ENCODE peak calls at places on chromosomes 1 and 21, in four cellular contexts. K, M, B and T are unnamed samples.

GRCh38 chr21:33975548-33976081 is 60.0 kb upstream of the ATP5PO start:
- DNase-seq in K (peak), M (peak), B (peak), T (peak)

GRCh38 chr1:10640079-10640578 is 156.3 kb downstream of the CASZ1 start:
- DNase-seq in K (no peak), M (no peak), B (no peak), T (no peak)

GRCh38 chr1:98556521-98557158 is 104.9 kb upstream of the SNX7 start:
- DNase-seq in K (no peak), M (no peak), B (peak), T (no peak)

GRCh38 chr1:178931843-178932551 is 61.1 kb upstream of the ANGPTL1 start:
- DNase-seq in K (no peak), M (peak), B (no peak), T (no peak)

GRCh38 chr1:67175713-67176112 is 9.5 kb downstream of the IL23R start:
- DNase-seq in K (no peak), M (no peak), B (peak), T (no peak)

GRCh38 chr21:40769231-40769630 is 77.7 kb downstream of the DSCAM start:
- DNase-seq in K (no peak), M (no peak), B (no peak), T (no peak)

GRCh38 chr1:226181996-226182714 is 4.4 kb downstream of the ACBD3 start:
- DNase-seq in K (no peak), M (peak), B (peak), T (no peak)

GRCh38 chr21:31180256-31181088 is 142.2 kb upstream of the KRTAP19-8 start:
- DNase-seq in K (no peak), M (no peak), B (peak), T (peak)

GRCh38 chr1:165928075-165928731 is 100.8 kb downstream of the UCK2 start:
- DNase-seq in K (no peak), M (peak), B (peak), T (no peak)

GRCh38 chr1:110523011-110523410 is 4.0 kb upstream of the KCNA10 start:
- DNase-seq in K (no peak), M (no peak), B (no peak), T (no peak)

GRCh38 chr1:243982451-243983018 is 68.5 kb upstream of the ZBTB18 start:
- DNase-seq in K (no peak), M (no peak), B (no peak), T (no peak)

GRCh38 chr1:82506970-82507369 is 706.2 kb downstream of the ADGRL2 start:
- DNase-seq in K (no peak), M (no peak), B (no peak), T (no peak)

GRCh38 chr1:30242178-30242577 is 481.2 kb downstream of the MATN1 start:
- DNase-seq in K (no peak), M (no peak), B (no peak), T (no peak)

GRCh38 chr1:54012862-54013261 is 5.1 kb downstream of the LDLRAD1 start:
- DNase-seq in K (no peak), M (no peak), B (no peak), T (no peak)

GRCh38 chr1:114756949-114757454 is 782 bp downstream of the CSDE1 start:
- DNase-seq in K (no peak), M (no peak), B (peak), T (no peak)

GRCh38 chr1:245698860-245699259 is 544.1 kb downstream of the KIF26B start:
- DNase-seq in K (no peak), M (no peak), B (no peak), T (no peak)

GRCh38 chr1:217403321-217403720 is 227.6 kb downstream of the GPATCH2 start:
- DNase-seq in K (no peak), M (no peak), B (no peak), T (no peak)

GRCh38 chr21:35991131-35991530 is 69.2 kb downstream of the SETD4 start:
- DNase-seq in K (no peak), M (no peak), B (no peak), T (no peak)
- TF ChIP-seq SPI1 in K (no peak), M (no peak), B (no peak), T (no peak)

GRCh38 chr1:224795591-224795990 is 133.9 kb upstream of the DNAH14 start:
- DNase-seq in K (no peak), M (no peak), B (no peak), T (no peak)
- TF ChIP-seq SPI1 in K (no peak), M (peak), B (no peak), T (no peak)

GRCh38 chr1:81443288-81443687 is 357.4 kb upstream of the ADGRL2 start:
- DNase-seq in K (no peak), M (no peak), B (no peak), T (no peak)

GRCh38 chr1:81449786-81450185 is 350.9 kb upstream of the ADGRL2 start:
- DNase-seq in K (no peak), M (no peak), B (no peak), T (no peak)

DNA sequence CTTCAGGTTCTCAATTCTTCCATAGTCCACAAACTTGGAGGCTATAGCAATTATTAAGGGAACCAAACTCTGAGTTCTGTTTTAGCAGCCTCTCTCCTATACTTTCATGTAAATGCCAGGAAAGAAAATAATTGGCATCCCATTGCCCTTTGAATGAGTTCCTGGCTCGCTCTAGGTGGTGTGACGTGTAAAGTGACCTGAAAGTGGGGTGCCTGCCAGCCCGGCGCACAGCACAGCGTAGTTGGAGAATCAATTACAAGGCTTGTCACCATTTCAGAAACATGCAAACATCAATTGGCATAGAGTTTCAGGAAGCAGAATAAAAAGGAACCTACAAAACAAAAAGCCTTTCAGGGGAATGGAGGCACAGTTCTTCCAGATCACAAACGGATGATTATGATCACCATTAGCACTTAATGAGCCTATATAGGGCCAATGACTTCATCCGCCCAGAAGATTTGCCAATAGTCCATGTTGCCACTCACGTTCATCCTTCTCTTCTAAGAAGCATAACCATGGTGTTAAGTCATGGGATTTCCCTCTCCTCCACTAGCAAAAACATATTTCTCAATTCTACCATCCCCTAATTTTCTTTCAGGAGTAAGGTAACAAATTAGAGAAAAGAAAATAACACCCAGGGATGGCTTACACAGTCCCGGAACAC is 354.6 kb upstream of the ADGRL2 start:
- DNase-seq in K (no peak), M (no peak), B (no peak), T (no peak)
- TF ChIP-seq SPI1 in K (no peak), M (no peak), B (no peak), T (no peak)

GRCh38 chr1:154352581-154353459 is 27.5 kb downstream of the ATP8B2 start:
- DNase-seq in K (no peak), M (no peak), B (peak), T (no peak)
- TF ChIP-seq SPI1 in K (no peak), M (peak), B (peak), T (no peak)

GRCh38 chr1:210262897-210263272 is 30.3 kb downstream of the SERTAD4 start:
- DNase-seq in K (no peak), M (no peak), B (no peak), T (no peak)

GRCh38 chr1:210262167-210262896 is 29.7 kb downstream of the SERTAD4 start:
- DNase-seq in K (no peak), M (no peak), B (no peak), T (no peak)

GRCh38 chr1:210257698-210258395 is 25.3 kb downstream of the SERTAD4 start:
- DNase-seq in K (no peak), M (no peak), B (no peak), T (no peak)

GRCh38 chr1:210260087-210260486 is 27.5 kb downstream of the SERTAD4 start:
- DNase-seq in K (no peak), M (no peak), B (no peak), T (no peak)

DNA sequence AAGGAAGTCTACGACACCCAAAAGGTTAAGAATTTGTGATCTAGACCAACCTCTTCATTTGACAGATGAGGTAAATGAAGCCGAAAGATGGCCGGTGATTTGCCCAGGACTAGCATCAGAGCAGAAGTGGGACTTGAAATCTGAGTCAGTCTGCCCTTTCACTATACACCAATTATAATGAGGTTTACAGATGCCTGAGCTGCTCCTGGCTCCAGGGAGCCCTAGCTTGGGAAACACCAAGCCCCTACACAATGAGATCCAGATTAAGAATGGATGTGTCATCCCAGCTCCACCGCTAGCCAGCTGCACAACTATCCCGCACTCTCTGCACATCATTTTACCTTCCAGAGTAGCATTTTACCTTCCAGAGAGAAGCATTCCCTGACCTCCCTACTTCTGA is 26.9 kb downstream of the SERTAD4 start:
- DNase-seq in K (no peak), M (no peak), B (no peak), T (no peak)
- TF ChIP-seq SPI1 in K (no peak), M (no peak), B (no peak), T (no peak)

GRCh38 chr1:23923592-23924495 is 10.7 kb upstream of the CNR2 start:
- DNase-seq in K (no peak), M (no peak), B (no peak), T (no peak)
- TF ChIP-seq SPI1 in K (no peak), M (no peak), B (no peak), T (no peak)

GRCh38 chr1:74683656-74684055 is 10.1 kb upstream of the ERICH3 start:
- DNase-seq in K (no peak), M (no peak), B (no peak), T (no peak)

GRCh38 chr1:74681001-74681400 is 7.4 kb upstream of the ERICH3 start:
- DNase-seq in K (peak), M (no peak), B (no peak), T (no peak)

GRCh38 chr1:74679811-74680210 is 6.2 kb upstream of the ERICH3 start:
- DNase-seq in K (no peak), M (no peak), B (no peak), T (no peak)

GRCh38 chr1:74684301-74684700 is 10.7 kb upstream of the ERICH3 start:
- DNase-seq in K (no peak), M (no peak), B (no peak), T (no peak)

DNA sequence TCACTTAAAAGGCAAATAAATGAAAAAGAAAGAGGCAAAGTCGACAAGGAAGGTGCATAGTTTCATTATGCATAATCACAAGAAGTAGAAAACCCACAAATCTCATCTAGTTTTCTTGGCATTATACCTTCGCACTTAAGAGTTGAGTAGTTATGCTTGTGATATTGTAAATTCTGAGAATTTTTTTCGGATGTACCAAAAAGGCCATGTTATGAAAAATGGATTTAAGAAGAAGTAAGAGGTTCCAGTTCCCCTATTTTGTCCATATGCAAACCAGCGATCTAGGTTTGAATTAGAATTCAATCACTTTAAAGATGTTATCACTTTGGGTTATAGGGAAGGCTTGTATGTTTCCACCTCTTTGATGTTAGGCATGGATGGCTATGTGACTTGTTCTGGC is 7.9 kb upstream of the ERICH3 start:
- DNase-seq in K (peak), M (no peak), B (no peak), T (peak)
- TF ChIP-seq SPI1 in K (peak), M (no peak), B (no peak), T (peak)

GRCh38 chr1:156747737-156748669 is 3.5 kb downstream of the HDGF start:
- DNase-seq in K (no peak), M (no peak), B (no peak), T (no peak)

GRCh38 chr1:156746716-156747631 is 4.5 kb downstream of the HDGF start:
- DNase-seq in K (no peak), M (peak), B (peak), T (peak)

GRCh38 chr1:156750191-156750931 is 1.1 kb downstream of the HDGF start:
- DNase-seq in K (no peak), M (peak), B (peak), T (no peak)

GRCh38 chr1:156749429-156750118 is 1.9 kb downstream of the HDGF start:
- DNase-seq in K (no peak), M (peak), B (peak), T (no peak)

GRCh38 chr1:156748670-156749428 is 2.6 kb downstream of the HDGF start:
- DNase-seq in K (no peak), M (peak), B (peak), T (no peak)
- TF ChIP-seq SPI1 in K (no peak), M (peak), B (no peak), T (peak)

DNA sequence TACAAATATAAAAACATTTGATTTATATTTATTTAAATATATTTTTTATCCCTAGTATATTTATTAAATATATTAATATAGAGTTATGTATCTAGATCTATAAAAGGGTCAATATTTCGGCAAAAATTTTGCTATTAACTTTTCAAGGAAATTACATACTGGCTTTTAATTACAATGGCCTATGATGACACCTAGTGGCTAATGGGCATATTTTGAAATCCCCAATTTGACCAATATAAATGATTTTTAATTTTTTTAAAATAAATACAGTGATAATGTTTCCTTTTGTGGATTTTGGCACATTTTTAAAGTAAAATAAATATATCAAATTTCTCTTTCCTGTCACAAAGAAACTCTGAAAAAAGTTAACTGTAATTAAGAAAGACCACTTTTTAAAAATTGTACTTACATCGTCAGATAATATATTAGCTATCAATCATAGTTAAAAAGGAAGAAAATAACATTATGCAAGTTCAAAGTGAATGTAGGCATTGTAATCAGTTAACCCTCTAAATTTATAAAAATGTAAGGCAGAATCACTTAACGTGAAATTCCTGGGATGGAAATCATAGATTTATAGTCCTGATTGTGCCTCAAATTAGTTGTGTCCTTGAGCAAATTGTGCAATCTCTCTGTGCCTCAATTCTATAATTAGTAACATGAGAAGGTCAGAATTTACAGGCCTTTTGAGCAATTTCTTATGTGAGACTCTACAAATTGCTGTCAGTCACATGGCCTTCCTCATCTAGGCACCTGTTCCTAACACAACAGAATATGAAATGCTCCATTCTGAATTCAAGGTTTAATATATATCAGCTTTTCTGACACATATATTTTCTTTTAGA is 25.6 kb upstream of the RGS13 start:
- DNase-seq in K (no peak), M (no peak), B (peak), T (no peak)
- TF ChIP-seq SPI1 in K (no peak), M (no peak), B (no peak), T (no peak)

DNA sequence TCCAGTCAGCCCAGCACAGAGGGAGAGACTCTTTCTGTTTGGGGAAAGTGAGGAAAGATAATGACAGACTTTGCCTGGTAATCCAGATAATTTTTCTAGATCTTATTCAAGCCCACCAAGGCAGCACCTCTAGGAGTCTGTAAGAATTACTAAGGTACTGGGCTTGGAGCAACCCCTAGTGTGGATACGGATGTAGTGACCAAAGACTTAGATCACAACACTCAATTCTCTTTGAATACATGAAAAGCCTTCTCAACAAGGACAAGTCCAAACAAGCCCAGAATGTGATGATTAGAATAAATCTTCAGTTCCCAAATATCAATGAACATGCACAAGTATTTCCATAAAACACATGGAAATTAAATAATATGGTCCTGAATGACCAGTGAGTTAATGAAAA is 206.9 kb downstream of the MRPL39 start:
- DNase-seq in K (no peak), M (no peak), B (no peak), T (no peak)
- TF ChIP-seq SPI1 in K (no peak), M (no peak), B (no peak), T (no peak)